ENCODE peak calls at places on chromosomes 4 and X, in nine cellular contexts. L, M, F, B, D, Z, H, I and O are unnamed samples.
A peak's percentile ranks its signal among the peaks of the same experiment; 100 is the strongest.

GRCh38 chr4:98661356-98662054 is 3.1 kb upstream of the TSPAN5 start:
- DNase-seq in I (no peak), Z (no peak), F (no peak), D (no peak), M (no peak), B (no peak), H (no peak), L (no peak), O (no peak)

GRCh38 chr4:88960576-88960975 is 96.4 kb downstream of the FAM13A start:
- DNase-seq in M (no peak), F (no peak), Z (no peak), L (no peak), D (no peak), I (no peak), B (no peak), H (no peak), O (no peak)

GRCh38 chr4:53039741-53040458 is 177.8 kb downstream of the RASL11B start:
- DNase-seq in B (no peak), M (peak; percentile 31), Z (no peak), F (no peak), D (no peak), I (no peak), L (no peak), H (no peak), O (no peak)

GRCh38 chr4:153537493-153537960 is 71.4 kb downstream of the TMEM131L start:
- DNase-seq in D (no peak), F (no peak), M (no peak), L (no peak), H (no peak), I (no peak), Z (no peak), B (no peak), O (no peak)

GRCh38 chr4:119493419-119493818 is 135.2 kb downstream of the PDE5A start:
- DNase-seq in Z (no peak), M (peak; percentile 51), L (no peak), H (no peak), B (no peak), F (no peak), I (no peak), D (no peak), O (no peak)

GRCh38 chr4:123671633-123672404 is 275.2 kb downstream of the SPRY1 start:
- DNase-seq in B (no peak), L (no peak), I (no peak), F (no peak), M (no peak), Z (no peak), D (no peak), H (peak; percentile 19), O (no peak)

GRCh38 chrX:148871422-148872152 is 371.2 kb downstream of the AFF2 start:
- DNase-seq in M (no peak), D (no peak), Z (no peak), B (no peak), I (peak; percentile 49), F (no peak), L (no peak), H (peak; percentile 94), O (peak; percentile 70)

GRCh38 chrX:41827886-41828285 is 95.5 kb downstream of the CASK start:
- DNase-seq in L (no peak), M (no peak), H (peak; percentile 67), D (no peak), Z (no peak), B (no peak), I (no peak), F (no peak), O (no peak)

GRCh38 chr4:184375027-184375426 is 99.3 kb downstream of the IRF2 start:
- DNase-seq in L (no peak), Z (no peak), I (no peak), M (no peak), H (peak; percentile 31), D (no peak), B (no peak), F (no peak), O (no peak)

GRCh38 chr4:185309770-185310169 is 86.0 kb downstream of the LRP2BP start:
- DNase-seq in L (no peak), F (no peak), H (no peak), I (no peak), B (no peak), D (no peak), M (peak; percentile 51), Z (no peak), O (no peak)

GRCh38 chrX:13471269-13471668 is 98.1 kb upstream of the EGFL6 start:
- DNase-seq in D (no peak), L (no peak), F (no peak), M (no peak), Z (no peak), B (no peak), I (no peak), H (no peak), O (no peak)

GRCh38 chrX:119004920-119005524 is 30.6 kb downstream of the LONRF3 start:
- DNase-seq in Z (peak; percentile 52), D (peak; percentile 85), M (peak; percentile 89), H (peak; percentile 3), B (peak; percentile 67), L (peak; percentile 38), I (no peak), F (peak; percentile 64), O (peak; percentile 33)

GRCh38 chr4:105194328-105195231 is 47.9 kb downstream of the TET2 start:
- DNase-seq in H (peak; percentile 63), M (no peak), L (no peak), I (no peak), B (no peak), Z (no peak), F (no peak), D (no peak), O (peak; percentile 15)

GRCh38 chr4:13541176-13541604 is 3.1 kb downstream of the NKX3-2 start:
- DNase-seq in B (no peak), H (no peak), Z (no peak), M (no peak), I (no peak), D (no peak), F (no peak), L (no peak), O (no peak)
- H3K27ac ChIP-seq in B (no peak overlapping the region), H (no peak overlapping the region), Z (no peak overlapping the region), M (no peak overlapping the region), I (no peak overlapping the region), D (no peak overlapping the region), F (no peak overlapping the region), L (no peak overlapping the region), O (no peak overlapping the region)

DNA sequence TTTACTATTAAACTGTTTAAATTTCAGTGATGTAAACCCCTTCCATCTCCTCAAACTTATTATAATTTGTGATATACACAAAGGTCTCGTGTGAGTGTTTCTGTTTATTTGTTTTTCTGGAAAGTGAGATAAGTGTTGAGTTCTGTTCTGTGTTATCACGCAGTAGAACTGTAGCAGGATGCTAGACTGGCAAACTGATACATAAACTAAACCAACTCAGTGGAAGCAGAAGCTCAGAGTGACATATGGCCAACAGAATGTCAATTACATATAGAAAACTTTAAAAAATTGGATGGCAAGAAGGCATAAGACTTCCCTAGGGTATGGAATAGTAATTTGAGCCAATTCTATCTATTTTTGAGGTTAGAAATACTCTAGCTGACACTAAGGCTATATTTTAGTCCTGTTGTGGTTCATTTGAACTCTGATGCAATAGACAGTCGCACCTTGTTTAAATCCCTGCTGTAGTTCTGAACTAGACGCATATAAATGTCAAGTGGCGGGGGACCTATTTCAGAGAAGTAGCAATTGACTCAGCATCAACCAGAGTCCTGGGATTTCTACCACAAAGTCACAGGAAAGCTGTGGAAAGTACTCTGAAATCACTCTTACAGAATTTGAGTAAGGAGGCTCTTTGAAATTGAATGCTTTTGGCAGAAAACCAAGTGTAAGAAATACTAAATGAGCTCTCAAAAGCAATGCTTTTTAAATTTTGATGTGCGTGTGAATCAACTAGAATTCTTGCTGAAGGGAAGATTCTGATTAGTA is 294.4 kb downstream of the INPP4B start:
- DNase-seq in F (no peak), B (no peak), H (peak; percentile 61), I (no peak), Z (no peak), M (no peak), D (no peak), L (no peak), O (no peak)
- H3K27ac ChIP-seq in F (no peak overlapping the region), B (no peak overlapping the region), H (no peak overlapping the region), I (no peak overlapping the region), Z (no peak overlapping the region), M (no peak overlapping the region), D (no peak overlapping the region), L (no peak overlapping the region), O (no peak overlapping the region)

GRCh38 chrX:17377795-17378194 is 2.8 kb downstream of the NHS start:
- DNase-seq in M (no peak), B (no peak), D (no peak), I (no peak), H (peak; percentile 48), Z (no peak), L (no peak), F (no peak), O (no peak)
- H3K27ac ChIP-seq in M (no peak overlapping the region), B (no peak overlapping the region), D (no peak overlapping the region), I (no peak overlapping the region), H (no peak overlapping the region), Z (no peak overlapping the region), L (no peak overlapping the region), F (peak overlapping the region; percentile 79), O (no peak overlapping the region)

GRCh38 chrX:154068560-154068959 is 29.0 kb downstream of the MECP2 start:
- DNase-seq in D (no peak), L (no peak), Z (no peak), B (no peak), F (no peak), M (no peak), I (no peak), H (no peak), O (no peak)

GRCh38 chrX:154072192-154072591 is 25.3 kb downstream of the MECP2 start:
- DNase-seq in L (no peak), B (no peak), M (no peak), Z (no peak), I (no peak), H (no peak), D (no peak), F (no peak), O (no peak)

GRCh38 chrX:154074199-154074598 is 23.3 kb downstream of the MECP2 start:
- DNase-seq in D (no peak), L (no peak), Z (no peak), B (no peak), I (no peak), H (peak; percentile 77), M (no peak), F (no peak), O (peak; percentile 27)
- H3K27ac ChIP-seq in D (no peak overlapping the region), L (no peak overlapping the region), Z (no peak overlapping the region), B (no peak overlapping the region), I (peak overlapping the region; percentile 68), H (peak overlapping the region; percentile 48), M (no peak overlapping the region), F (no peak overlapping the region), O (no peak overlapping the region)